ENCODE peak calls at places on chromosomes 7 and 10, in four cellular contexts. One of them, this sample, is unnamed.

GRCh38 chr10:49527061-49527460 is 11.9 kb downstream of the ERCC6 start:
- DNase-seq in activated CD8-positive, alpha-beta memory T cell treated with anti-CD3 and anti-CD28 coated beads, Interleukin-2, amount 50 U/mL, for 4 hours: no peak
- DNase-seq in HuH-7: no peak
- DNase-seq in stromal cell of bone marrow: no peak
- DNase-seq in this sample: no peak

GRCh38 chr10:132420469-132421376 is 23.7 kb downstream of the PWWP2B start:
- DNase-seq in activated CD8-positive, alpha-beta memory T cell treated with anti-CD3 and anti-CD28 coated beads, Interleukin-2, amount 50 U/mL, for 4 hours: no peak
- DNase-seq in HuH-7: peak
- DNase-seq in stromal cell of bone marrow: no peak
- DNase-seq in this sample: no peak

GRCh38 chr10:132712698-132713232 is 73.2 kb downstream of the NKX6-2 start:
- DNase-seq in activated CD8-positive, alpha-beta memory T cell treated with anti-CD3 and anti-CD28 coated beads, Interleukin-2, amount 50 U/mL, for 4 hours: no peak
- DNase-seq in HuH-7: no peak
- DNase-seq in stromal cell of bone marrow: no peak
- DNase-seq in this sample: no peak

GRCh38 chr10:30038961-30039536 is 20.3 kb downstream of the JCAD start:
- DNase-seq in activated CD8-positive, alpha-beta memory T cell treated with anti-CD3 and anti-CD28 coated beads, Interleukin-2, amount 50 U/mL, for 4 hours: no peak
- DNase-seq in HuH-7: no peak
- DNase-seq in stromal cell of bone marrow: no peak
- DNase-seq in this sample: no peak

GRCh38 chr7:115499966-115500365 is 530.6 kb downstream of the TFEC start:
- DNase-seq in activated CD8-positive, alpha-beta memory T cell treated with anti-CD3 and anti-CD28 coated beads, Interleukin-2, amount 50 U/mL, for 4 hours: no peak
- DNase-seq in HuH-7: no peak
- DNase-seq in stromal cell of bone marrow: peak
- DNase-seq in this sample: no peak

GRCh38 chr7:86991093-86991769 is 68.2 kb downstream of the ELAPOR2 start:
- DNase-seq in activated CD8-positive, alpha-beta memory T cell treated with anti-CD3 and anti-CD28 coated beads, Interleukin-2, amount 50 U/mL, for 4 hours: no peak
- DNase-seq in HuH-7: no peak
- DNase-seq in stromal cell of bone marrow: no peak
- DNase-seq in this sample: no peak

GRCh38 chr7:42272793-42273665 is 36.0 kb upstream of the GLI3 start:
- DNase-seq in activated CD8-positive, alpha-beta memory T cell treated with anti-CD3 and anti-CD28 coated beads, Interleukin-2, amount 50 U/mL, for 4 hours: no peak
- DNase-seq in HuH-7: no peak
- DNase-seq in stromal cell of bone marrow: peak
- DNase-seq in this sample: no peak

GRCh38 chr7:106035568-106035967 is 72.5 kb downstream of the CDHR3 start:
- DNase-seq in activated CD8-positive, alpha-beta memory T cell treated with anti-CD3 and anti-CD28 coated beads, Interleukin-2, amount 50 U/mL, for 4 hours: no peak
- DNase-seq in HuH-7: no peak
- DNase-seq in stromal cell of bone marrow: no peak
- DNase-seq in this sample: no peak

GRCh38 chr10:43046288-43046991 is 30.4 kb upstream of the RET start:
- DNase-seq in activated CD8-positive, alpha-beta memory T cell treated with anti-CD3 and anti-CD28 coated beads, Interleukin-2, amount 50 U/mL, for 4 hours: no peak
- DNase-seq in HuH-7: no peak
- DNase-seq in stromal cell of bone marrow: no peak
- DNase-seq in this sample: no peak

GRCh38 chr10:88586462-88586861 is at the start of gene LIPJ:
- DNase-seq in activated CD8-positive, alpha-beta memory T cell treated with anti-CD3 and anti-CD28 coated beads, Interleukin-2, amount 50 U/mL, for 4 hours: no peak
- DNase-seq in HuH-7: no peak
- DNase-seq in stromal cell of bone marrow: no peak
- DNase-seq in this sample: no peak